ENCODE peak calls at places on chromosomes 3 and 15, in nine cellular contexts. S, K, U, L, O, D, F, B and Q are unnamed samples.

GRCh38 chr3:36959821-36960220 is 15.0 kb upstream of the TRANK1 start:
- DNase-seq in S (no peak), K (no peak), F (no peak), L (no peak), D (no peak), U (no peak), B (no peak), O (no peak), Q (no peak)

GRCh38 chr3:139928708-139929505 is 6.1 kb upstream of the CLSTN2 start:
- DNase-seq in U (no peak), F (no peak), L (no peak), D (peak; percentile 26), K (no peak), O (no peak), B (no peak), S (no peak), Q (no peak)

GRCh38 chr3:8769088-8769822 is at the start of gene OXTR:
- DNase-seq in D (peak; percentile 86), O (peak; percentile 85), K (peak; percentile 92), U (peak; percentile 53), S (peak; percentile 60), F (peak; percentile 88), L (peak; percentile 79), B (peak; percentile 78), Q (peak; percentile 42)

GRCh38 chr15:71116942-71117341 is 1.7 kb downstream of the THSD4 start:
- DNase-seq in U (no peak), F (no peak), L (no peak), K (no peak), D (no peak), B (no peak), S (no peak), O (no peak), Q (no peak)

GRCh38 chr15:70491183-70491621 is 272.2 kb downstream of the UACA start:
- DNase-seq in O (no peak), D (peak; percentile 59), U (no peak), F (no peak), S (no peak), B (no peak), L (no peak), K (no peak), Q (no peak)

GRCh38 chr3:136838641-136839555 is 20.0 kb downstream of the SLC35G2 start:
- DNase-seq in U (no peak), B (no peak), L (no peak), O (no peak), S (no peak), K (no peak), D (peak; percentile 74), F (no peak), Q (no peak)

GRCh38 chr3:169497567-169498257 is 165.8 kb downstream of the MECOM start:
- DNase-seq in F (no peak), D (peak; percentile 73), O (no peak), B (peak; percentile 21), U (no peak), S (no peak), K (no peak), L (no peak), Q (no peak)

GRCh38 chr3:179733797-179734196 is 81.0 kb downstream of the USP13 start:
- DNase-seq in B (no peak), O (no peak), U (no peak), F (no peak), L (no peak), D (no peak), K (no peak), S (no peak), Q (no peak)

GRCh38 chr15:90059208-90059985 is 42.9 kb downstream of the IDH2 start:
- DNase-seq in L (no peak), K (peak; percentile 85), B (no peak), D (no peak), F (peak; percentile 63), U (no peak), S (peak; percentile 80), O (peak; percentile 50), Q (no peak)

GRCh38 chr15:29924750-29925149 is 102.5 kb upstream of the TJP1 start:
- DNase-seq in U (no peak), O (peak; percentile 79), S (no peak), L (no peak), K (no peak), D (peak; percentile 66), F (peak; percentile 56), B (peak; percentile 46), Q (no peak)

GRCh38 chr15:25691544-25692430 is 171.3 kb downstream of the ATP10A start:
- DNase-seq in K (no peak), B (no peak), D (peak; percentile 45), S (no peak), L (no peak), O (peak; percentile 26), U (no peak), F (no peak), Q (no peak)

GRCh38 chr3:154095832-154096421 is 25.3 kb upstream of the ARHGEF26 start:
- DNase-seq in U (no peak), O (peak; percentile 30), F (no peak), D (peak; percentile 58), L (no peak), S (no peak), B (peak; percentile 14), K (no peak), Q (no peak)

GRCh38 chr3:125679258-125679657 is 84.0 kb upstream of the OSBPL11 start:
- DNase-seq in F (no peak), L (no peak), D (no peak), K (no peak), B (no peak), O (no peak), U (no peak), S (no peak), Q (no peak)

GRCh38 chr15:90560229-90560771 is 30.6 kb downstream of the CRTC3 start:
- DNase-seq in L (no peak), K (no peak), U (no peak), S (no peak), O (peak; percentile 49), F (no peak), B (peak; percentile 94), D (peak; percentile 94), Q (peak; percentile 86)

GRCh38 chr3:3127432-3128010 is 781 bp downstream of the TRNT1 start:
- DNase-seq in K (no peak), O (peak; percentile 12), B (no peak), U (no peak), D (no peak), L (no peak), F (no peak), S (no peak), Q (no peak)

GRCh38 chr3:12489832-12490231 is 5.6 kb downstream of the TSEN2 start:
- DNase-seq in F (no peak), O (no peak), B (no peak), L (no peak), S (no peak), D (no peak), U (no peak), K (no peak), Q (no peak)

GRCh38 chr3:127767126-127767525 is 55.2 kb downstream of the MGLL start:
- DNase-seq in U (no peak), O (no peak), K (no peak), S (no peak), D (no peak), F (no peak), B (no peak), L (no peak), Q (no peak)

GRCh38 chr3:105456017-105456416 is 89.3 kb downstream of the ALCAM start:
- DNase-seq in K (no peak), O (no peak), D (no peak), S (no peak), F (no peak), B (no peak), L (no peak), U (peak; percentile 31), Q (no peak)
- TF ChIP-seq CTCF in K (no peak), O (no peak), D (no peak), S (no peak), F (no peak), B (no peak), L (no peak), U (no peak), Q (no peak)

DNA sequence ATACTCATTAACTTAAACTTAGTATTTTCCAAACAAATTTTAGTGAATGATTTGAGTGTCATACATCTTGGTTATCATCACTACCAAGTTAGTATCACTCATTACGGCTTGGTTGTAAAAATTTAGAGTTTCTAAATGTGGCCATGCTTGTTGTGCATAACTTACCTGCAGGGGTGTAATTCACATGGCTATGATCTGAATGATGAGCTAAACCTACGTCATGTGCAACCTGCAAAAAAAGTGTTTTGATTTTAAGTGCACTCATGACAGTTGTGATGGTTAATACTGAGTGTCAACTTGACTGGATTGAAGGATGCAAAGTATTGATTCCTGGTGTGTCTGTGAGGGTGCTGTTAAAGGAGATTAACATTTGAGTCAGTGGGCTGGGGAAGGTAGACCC is 17.6 kb upstream of the CLDN16 start:
- DNase-seq in S (no peak), O (no peak), B (no peak), U (no peak), L (no peak), F (no peak), K (no peak), D (no peak), Q (no peak)
- TF ChIP-seq CTCF in S (no peak), O (no peak), B (no peak), U (no peak), L (no peak), F (no peak), K (no peak), D (no peak), Q (no peak)

DNA sequence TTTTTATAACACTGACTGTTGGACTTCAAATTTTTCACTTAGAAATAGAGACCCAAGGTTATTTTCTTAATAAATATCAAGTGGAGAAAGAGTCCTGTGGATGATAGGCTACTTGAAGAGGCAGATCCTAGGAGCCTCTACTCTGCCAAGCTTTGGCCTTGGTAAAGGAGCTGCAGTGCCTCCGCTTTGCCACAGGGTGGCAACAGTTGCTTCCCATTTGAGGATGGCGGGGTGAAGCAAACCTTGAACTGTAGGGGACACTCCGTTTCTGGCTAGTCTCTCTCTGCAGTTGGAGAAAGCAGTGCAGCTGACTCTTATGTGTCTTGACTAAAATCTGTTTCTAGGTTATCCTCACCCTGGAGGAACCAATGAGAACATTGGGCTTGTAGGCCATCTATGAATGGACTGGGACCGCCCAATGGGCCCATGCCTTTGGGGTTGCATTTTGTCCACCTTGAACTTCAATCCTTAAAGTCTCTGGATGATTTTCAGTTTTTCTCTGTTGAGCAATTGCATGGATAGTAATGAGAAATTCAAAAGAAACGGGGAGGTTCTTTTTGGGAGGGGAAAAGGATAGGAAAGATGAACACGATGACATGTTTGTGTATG is 9.8 kb downstream of the SCG5 start:
- DNase-seq in B (peak; percentile 33), L (peak; percentile 48), U (peak; percentile 47), O (peak; percentile 70), D (peak; percentile 69), K (peak; percentile 70), F (peak; percentile 67), S (peak; percentile 44), Q (no peak)
- TF ChIP-seq CTCF in B (peak; percentile 90), L (peak; percentile 77), U (peak; percentile 87), O (peak; percentile 71), D (peak; percentile 97), K (peak; percentile 96), F (peak; percentile 88), S (peak; percentile 75), Q (peak; percentile 94)

DNA sequence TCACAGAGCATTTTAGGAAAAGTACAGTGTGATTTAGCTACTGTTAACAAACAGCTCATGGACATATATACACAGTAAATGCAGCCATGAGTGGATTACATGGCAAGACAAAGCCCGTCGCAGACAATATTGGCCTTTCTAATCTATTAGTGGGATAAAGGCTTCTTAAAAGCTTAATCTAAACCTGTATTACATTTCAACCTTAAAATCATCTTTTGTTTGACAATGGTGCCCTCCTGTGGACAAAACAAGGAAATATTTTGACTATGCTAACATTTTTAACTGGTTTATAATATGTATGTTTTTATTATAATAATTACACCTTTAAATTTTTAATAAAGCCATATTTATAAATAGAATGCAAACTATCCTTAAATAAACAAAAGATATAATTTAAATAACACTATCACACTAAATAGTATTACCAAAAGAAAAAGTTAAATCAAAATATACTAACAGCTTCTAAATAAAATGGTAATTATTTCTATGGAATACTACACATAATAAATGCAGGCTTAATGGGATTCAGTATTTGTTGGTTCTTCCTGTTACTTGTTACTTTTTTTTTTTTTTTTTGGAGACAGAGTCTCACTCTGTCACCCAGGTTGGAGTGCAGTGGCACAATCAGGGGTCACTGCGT is 38.6 kb downstream of the TAFA4 start:
- DNase-seq in D (peak; percentile 51), O (peak; percentile 48), B (no peak), U (no peak), K (peak; percentile 22), L (no peak), F (no peak), S (no peak), Q (peak; percentile 12)
- TF ChIP-seq CTCF in D (peak; percentile 26), O (peak; percentile 64), B (peak; percentile 22), U (peak; percentile 60), K (peak; percentile 55), L (peak; percentile 79), F (peak; percentile 80), S (peak; percentile 56), Q (peak; percentile 16)